ENCODE peak calls at places on chromosomes 7 and 10, in five cellular contexts. A is HepG2, E is K562, L is SK-N-SH, G is GM12878. J is an unnamed sample.

GRCh38 chr10:92470026-92470425 is 103.9 kb downstream of the IDE start:
- DNase-seq in A (no peak), E (no peak), L (no peak), G (no peak), J (no peak)

GRCh38 chr10:79342295-79342761 is 4.9 kb upstream of the PPIF start:
- DNase-seq in A (peak; percentile 49), E (no peak), L (peak; percentile 86), G (no peak), J (no peak)

GRCh38 chr7:42159150-42159549 is 77.9 kb downstream of the GLI3 start:
- DNase-seq in A (no peak), E (no peak), L (no peak), G (no peak), J (no peak)

GRCh38 chr10:126387041-126387908 is 1.0 kb downstream of the ADAM12 start:
- DNase-seq in A (no peak), E (peak; percentile 17), L (peak; percentile 80), G (no peak), J (no peak)

GRCh38 chr7:139702811-139703467 is 74.9 kb downstream of the HIPK2 start:
- DNase-seq in A (no peak), E (no peak), L (no peak), G (no peak), J (no peak)

GRCh38 chr10:59655309-59655708 is 54.3 kb downstream of the SLC16A9 start:
- DNase-seq in A (no peak), E (no peak), L (no peak), G (no peak), J (no peak)

GRCh38 chr7:137873524-137873923 is 26.8 kb upstream of the DGKI start:
- DNase-seq in A (no peak), E (no peak), L (no peak), G (no peak), J (no peak)

GRCh38 chr10:126090911-126091728 is 194.8 kb downstream of the FANK1 start:
- DNase-seq in A (no peak), E (no peak), L (no peak), G (no peak), J (no peak)

GRCh38 chr7:30840176-30841024 is 69.2 kb downstream of the MINDY4 start:
- DNase-seq in A (no peak), E (no peak), L (no peak), G (no peak), J (no peak)

GRCh38 chr10:31404640-31405039 is 85.6 kb downstream of the ZEB1 start:
- DNase-seq in A (peak; percentile 54), E (peak; percentile 11), L (peak; percentile 9), G (no peak), J (no peak)

GRCh38 chr7:154332776-154333175 is 280.6 kb downstream of the DPP6 start:
- DNase-seq in A (no peak), E (no peak), L (no peak), G (no peak), J (no peak)

GRCh38 chr10:44982114-44982460 is 3.5 kb upstream of the DEPP1 start:
- DNase-seq in A (no peak), E (no peak), L (no peak), G (no peak), J (no peak)

GRCh38 chr10:6748981-6749630 is 169.0 kb upstream of the PRKCQ start:
- DNase-seq in A (no peak), E (no peak), L (no peak), G (no peak), J (peak; percentile 56)

GRCh38 chr7:117808273-117808868 is 64.9 kb downstream of the CTTNBP2 start:
- DNase-seq in A (no peak), E (no peak), L (no peak), G (no peak), J (no peak)

GRCh38 chr10:63256047-63256773 is 123.1 kb downstream of the NRBF2 start:
- DNase-seq in A (no peak), E (no peak), L (peak; percentile 18), G (no peak), J (no peak)

GRCh38 chr7:49774459-49775064 is 1.1 kb downstream of the VWC2 start:
- DNase-seq in A (no peak), E (no peak), L (peak; percentile 39), G (no peak), J (no peak)

GRCh38 chr7:101790566-101791293 is 26.7 kb upstream of the CUX1 start:
- DNase-seq in A (no peak), E (no peak), L (no peak), G (no peak), J (no peak)
- TF ChIP-seq ZBTB33 in A (no peak), E (no peak), L (no peak), G (no peak), J (no peak)

GRCh38 chr10:17003151-17003550 is 126.5 kb downstream of the CUBN start:
- DNase-seq in A (no peak), E (peak; percentile 68), L (peak; percentile 16), G (no peak), J (no peak)
- TF ChIP-seq ZBTB33 in A (no peak), E (no peak), L (peak; percentile 86), G (no peak), J (no peak)

GRCh38 chr7:123131556-123132345 is 68.0 kb downstream of the SLC13A1 start:
- DNase-seq in A (no peak), E (no peak), L (no peak), G (no peak), J (no peak)
- TF ChIP-seq ZBTB33 in A (no peak), E (no peak), L (no peak), G (no peak), J (no peak)

GRCh38 chr7:85186083-85186520 is 754 bp downstream of the SEMA3D start:
- DNase-seq in A (no peak), E (no peak), L (peak; percentile 63), G (no peak), J (no peak)
- TF ChIP-seq ZBTB33 in A (no peak), E (no peak), L (no peak), G (no peak), J (no peak)

DNA sequence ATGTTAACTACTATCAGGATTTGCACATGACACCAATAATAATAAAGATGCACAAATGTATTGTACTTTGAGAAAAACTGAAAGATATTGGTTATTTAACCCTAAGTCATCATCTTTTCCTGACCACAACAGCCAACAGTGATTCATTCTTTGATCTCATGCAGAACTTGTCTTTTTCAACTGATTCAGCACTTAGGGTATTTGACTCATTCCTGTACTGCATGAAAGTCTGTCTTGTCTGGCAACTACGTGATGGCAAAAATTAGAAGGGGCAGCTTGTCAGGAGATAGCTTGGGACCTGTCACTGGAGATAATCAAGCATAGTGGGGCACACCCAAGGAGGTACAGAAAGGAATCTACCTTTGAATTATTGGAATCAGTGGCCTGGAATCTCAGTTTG is 77.8 kb upstream of the LRRC17 start:
- DNase-seq in A (peak; percentile 15), E (no peak), L (no peak), G (peak; percentile 57), J (peak; percentile 60)
- TF ChIP-seq ZBTB33 in A (no peak), E (no peak), L (peak; percentile 93), G (no peak), J (no peak)

GRCh38 chr7:1348836-1349335 is 110.4 kb downstream of the MICALL2 start:
- DNase-seq in A (no peak), E (no peak), L (no peak), G (no peak), J (no peak)
- TF ChIP-seq ZBTB33 in A (no peak), E (no peak), L (no peak), G (no peak), J (no peak)

J was measured in HCT116.